ENCODE peak calls at places on chromosomes 2 and 18, in eight cellular contexts. M is testis, C is GM20000, J is activated gamma-delta T cell treated with Interleukin-2 at 50 U/mL for 16 hours, H is T-helper 1 cell, O is kidney epithelial cell, N is heart right ventricle, E is mammary epithelial cell. K is an unnamed sample.

GRCh38 chr2:186648130-186648529 is 45.7 kb upstream of the FAM171B start:
- DNase-seq in C (no peak), O (no peak), J (no peak), N (no peak), E (no peak), H (no peak), M (no peak), K (no peak)

GRCh38 chr2:9238927-9239326 is 32.3 kb downstream of the ASAP2 start:
- DNase-seq in J (no peak), N (no peak), M (no peak), E (no peak), H (no peak), O (no peak), C (no peak), K (no peak)

GRCh38 chr18:75111673-75112485 is 97.1 kb downstream of the PTGR3 start:
- DNase-seq in E (peak), H (no peak), O (no peak), M (peak), J (no peak), C (no peak), N (no peak), K (peak)

GRCh38 chr2:96602330-96602823 is 35.7 kb downstream of the KANSL3 start:
- DNase-seq in C (no peak), H (no peak), N (no peak), E (peak), O (no peak), M (no peak), J (no peak), K (no peak)

GRCh38 chr2:140808816-140809215 is 1322.0 kb downstream of the LRP1B start:
- DNase-seq in H (no peak), M (no peak), E (no peak), N (no peak), J (no peak), O (no peak), C (no peak), K (no peak)

GRCh38 chr18:52888014-52888413 is 548.0 kb downstream of the DCC start:
- DNase-seq in E (no peak), O (no peak), C (no peak), H (no peak), N (no peak), J (no peak), M (no peak), K (no peak)

GRCh38 chr2:35708411-35708810 is 647.2 kb upstream of the CRIM1 start:
- DNase-seq in J (no peak), M (no peak), O (no peak), N (no peak), H (no peak), C (no peak), E (no peak), K (no peak)

GRCh38 chr2:197201874-197202273 is 108.7 kb downstream of the ANKRD44 start:
- DNase-seq in C (no peak), M (no peak), N (no peak), O (no peak), J (no peak), E (peak), H (no peak), K (no peak)

GRCh38 chr2:45585267-45585861 is 25.7 kb downstream of the SRBD1 start:
- DNase-seq in H (no peak), J (peak), O (peak), N (no peak), M (peak), C (peak), E (peak), K (no peak)

GRCh38 chr2:217611626-217612127 is 391.1 kb downstream of the TNS1 start:
- DNase-seq in C (no peak), J (no peak), M (no peak), N (no peak), H (no peak), O (no peak), E (no peak), K (no peak)

GRCh38 chr2:180048256-180048655 is 41.2 kb upstream of the CWC22 start:
- DNase-seq in N (no peak), J (no peak), H (no peak), M (no peak), C (no peak), O (no peak), E (no peak), K (no peak)

GRCh38 chr2:159562248-159562647 is 54.1 kb downstream of the BAZ2B start:
- DNase-seq in E (peak), O (no peak), J (no peak), H (no peak), N (no peak), C (no peak), M (no peak), K (no peak)

GRCh38 chr2:160387558-160388262 is 105.9 kb downstream of the RBMS1 start:
- DNase-seq in C (no peak), H (no peak), O (no peak), E (peak), J (no peak), N (peak), M (peak), K (no peak)

GRCh38 chr18:4399929-4400328 is 55.2 kb downstream of the DLGAP1 start:
- DNase-seq in C (no peak), J (no peak), O (no peak), N (no peak), E (no peak), M (no peak), H (no peak), K (no peak)

GRCh38 chr2:40406485-40407289 is 45.2 kb downstream of the SLC8A1 start:
- DNase-seq in O (no peak), N (no peak), H (no peak), C (no peak), J (no peak), E (no peak), M (no peak), K (no peak)

GRCh38 chr2:54373855-54374254 is 82.3 kb upstream of the SPTBN1 start:
- DNase-seq in E (no peak), C (no peak), N (no peak), M (no peak), J (no peak), H (no peak), O (no peak), K (no peak)

GRCh38 chr18:79542876-79543750 is 136.5 kb upstream of the CTDP1 start:
- DNase-seq in N (no peak), H (no peak), E (no peak), O (no peak), C (no peak), M (no peak), J (no peak), K (no peak)

GRCh38 chr2:240159251-240159839 is 18.9 kb upstream of the OTOS start:
- DNase-seq in C (no peak), J (no peak), N (no peak), O (no peak), E (no peak), H (no peak), M (no peak), K (no peak)

GRCh38 chr2:124187948-124188347 is 162.9 kb downstream of the CNTNAP5 start:
- DNase-seq in C (no peak), M (no peak), E (no peak), O (no peak), H (no peak), N (no peak), J (no peak), K (no peak)

GRCh38 chr2:235165631-235166030 is 213.8 kb downstream of the SH3BP4 start:
- DNase-seq in C (no peak), E (no peak), H (no peak), O (no peak), M (no peak), N (no peak), J (no peak), K (no peak)

GRCh38 chr2:129080715-129081472 is 762.2 kb upstream of the HS6ST1 start:
- DNase-seq in C (no peak), M (no peak), O (no peak), E (no peak), J (no peak), H (no peak), N (no peak), K (no peak)

GRCh38 chr2:44362207-44363015 is 664 bp downstream of the CAMKMT start:
- DNase-seq in C (peak), N (peak), E (peak), J (peak), M (peak), H (peak), O (no peak), K (peak)

GRCh38 chr18:45449761-45450227 is 165.5 kb upstream of the SLC14A2 start:
- DNase-seq in N (peak), H (no peak), J (no peak), O (no peak), C (no peak), M (peak), E (no peak), K (no peak)

GRCh38 chr2:61177727-61178549 is 15.9 kb downstream of the C2orf74 start:
- DNase-seq in O (no peak), J (peak), H (peak), M (peak), C (peak), E (peak), N (peak), K (peak)

GRCh38 chr2:86238354-86238753 is 39.1 kb downstream of the MRPL35 start:
- DNase-seq in H (no peak), O (no peak), J (no peak), C (peak), E (no peak), M (peak), N (no peak), K (no peak)

GRCh38 chr2:99883356-99883867 is 259.0 kb downstream of the AFF3 start:
- DNase-seq in J (no peak), O (no peak), N (no peak), H (no peak), C (no peak), M (no peak), E (no peak), K (no peak)

GRCh38 chr18:39188278-39188677 is 1622.7 kb upstream of the CELF4 start:
- DNase-seq in C (no peak), N (no peak), O (no peak), E (no peak), M (no peak), H (no peak), J (no peak), K (no peak)

GRCh38 chr18:56516769-56517168 is 121.6 kb downstream of the TXNL1 start:
- DNase-seq in C (no peak), J (no peak), O (no peak), H (no peak), E (peak), N (no peak), M (peak), K (no peak)

GRCh38 chr2:157971702-157972101 is 95.6 kb upstream of the ACVR1 start:
- DNase-seq in O (no peak), E (peak), C (no peak), H (no peak), N (no peak), J (no peak), M (no peak), K (no peak)

GRCh38 chr2:10165816-10166488 is 43.4 kb downstream of the RRM2 start:
- DNase-seq in N (no peak), J (no peak), O (no peak), M (no peak), C (no peak), H (no peak), E (no peak), K (no peak)

GRCh38 chr2:31980674-31981356 is 30.0 kb downstream of the MEMO1 start:
- DNase-seq in J (no peak), M (no peak), H (no peak), N (no peak), O (no peak), C (peak), E (no peak), K (no peak)

GRCh38 chr2:27681844-27682243 is 18.2 kb downstream of the SLC4A1AP start:
- DNase-seq in J (no peak), N (no peak), H (no peak), C (no peak), M (no peak), E (peak), O (no peak), K (no peak)

GRCh38 chr2:27027211-27027651 is 5.5 kb upstream of the TMEM214 start:
- DNase-seq in O (no peak), J (no peak), M (no peak), N (no peak), E (no peak), H (no peak), C (no peak), K (no peak)

K was measured in CD8-positive, alpha-beta T cell.